ENCODE peak calls at places on chromosomes 3 and 15, in six cellular contexts. F is CD8-positive, alpha-beta T cell; C is HCT116; I is Peyer's patch; W is pancreas; G is HFF-Myc. K is an unnamed sample.
A peak's percentile ranks its signal among the peaks of the same experiment; 100 is the strongest.

GRCh38 chr3:65971281-65972252 is 67.2 kb downstream of the MAGI1 start:
- DNase-seq in F (no peak), C (no peak), I (no peak), W (no peak), G (no peak), K (no peak)

GRCh38 chr15:65377976-65378366 is at the start of gene IGDCC3:
- DNase-seq in F (no peak), C (no peak), I (no peak), W (no peak), G (no peak), K (no peak)

GRCh38 chr3:16936233-16936632 is 51.5 kb downstream of the PLCL2 start:
- DNase-seq in F (no peak), C (no peak), I (no peak), W (no peak), G (no peak), K (no peak)

GRCh38 chr15:67409175-67409574 is 111.8 kb upstream of the C15orf61 start:
- DNase-seq in F (no peak), C (no peak), I (no peak), W (no peak), G (no peak), K (peak; percentile 76)

GRCh38 chr3:42102569-42102968 is 11.4 kb downstream of the TRAK1 start:
- DNase-seq in F (no peak), C (no peak), I (no peak), W (no peak), G (no peak), K (no peak)

GRCh38 chr3:160956785-160957184 is 148.4 kb downstream of the B3GALNT1 start:
- DNase-seq in F (no peak), C (no peak), I (no peak), W (no peak), G (no peak), K (no peak)

GRCh38 chr15:73022156-73022555 is 30.1 kb upstream of the NEO1 start:
- DNase-seq in F (no peak), C (no peak), I (no peak), W (no peak), G (no peak), K (no peak)

GRCh38 chr15:38688761-38689160 is 124.1 kb upstream of the RASGRP1 start:
- DNase-seq in F (peak; percentile 66), C (no peak), I (no peak), W (no peak), G (no peak), K (no peak)

GRCh38 chr3:55485208-55485791 is 1.8 kb downstream of the WNT5A start:
- DNase-seq in F (no peak), C (no peak), I (peak; percentile 80), W (peak; percentile 92), G (no peak), K (no peak)

GRCh38 chr3:46098319-46098761 is 71.1 kb upstream of the XCR1 start:
- DNase-seq in F (peak; percentile 70), C (no peak), I (no peak), W (no peak), G (no peak), K (no peak)

GRCh38 chr3:94305835-94306685 is 243.2 kb downstream of the NSUN3 start:
- DNase-seq in F (no peak), C (no peak), I (no peak), W (no peak), G (no peak), K (no peak)

GRCh38 chr3:17800232-17800631 is 57.8 kb upstream of the TBC1D5 start:
- DNase-seq in F (no peak), C (no peak), I (no peak), W (no peak), G (no peak), K (no peak)

GRCh38 chr3:32705232-32705631 is 20.2 kb downstream of the CNOT10 start:
- DNase-seq in F (no peak), C (no peak), I (no peak), W (no peak), G (no peak), K (no peak)

GRCh38 chr3:175932586-175932985 is 1073.5 kb downstream of the NAALADL2 start:
- DNase-seq in F (no peak), C (no peak), I (no peak), W (no peak), G (no peak), K (no peak)

GRCh38 chr3:49813497-49814174 is at the start of gene UBA7:
- DNase-seq in F (peak; percentile 72), C (no peak), I (peak; percentile 66), W (no peak), G (peak; percentile 52), K (no peak)

GRCh38 chr3:172550347-172550943 is 27.2 kb upstream of the TNFSF10 start:
- DNase-seq in F (no peak), C (peak; percentile 69), I (no peak), W (no peak), G (peak; percentile 48), K (no peak)

GRCh38 chr3:169668957-169669681 is 5.6 kb upstream of the MECOM start:
- DNase-seq in F (no peak), C (peak; percentile 38), I (peak; percentile 82), W (peak; percentile 95), G (no peak), K (no peak)

GRCh38 chr15:67307156-67307555 is 52.6 kb downstream of the IQCH start:
- DNase-seq in F (no peak), C (no peak), I (no peak), W (no peak), G (peak; percentile 1), K (no peak)

GRCh38 chr3:116166121-116166520 is 279.2 kb downstream of the LSAMP start:
- DNase-seq in F (no peak), C (no peak), I (no peak), W (no peak), G (no peak), K (no peak)

GRCh38 chr3:190116551-190117067 is 4.1 kb downstream of the P3H2 start:
- DNase-seq in F (no peak), C (no peak), I (no peak), W (no peak), G (no peak), K (no peak)

DNA sequence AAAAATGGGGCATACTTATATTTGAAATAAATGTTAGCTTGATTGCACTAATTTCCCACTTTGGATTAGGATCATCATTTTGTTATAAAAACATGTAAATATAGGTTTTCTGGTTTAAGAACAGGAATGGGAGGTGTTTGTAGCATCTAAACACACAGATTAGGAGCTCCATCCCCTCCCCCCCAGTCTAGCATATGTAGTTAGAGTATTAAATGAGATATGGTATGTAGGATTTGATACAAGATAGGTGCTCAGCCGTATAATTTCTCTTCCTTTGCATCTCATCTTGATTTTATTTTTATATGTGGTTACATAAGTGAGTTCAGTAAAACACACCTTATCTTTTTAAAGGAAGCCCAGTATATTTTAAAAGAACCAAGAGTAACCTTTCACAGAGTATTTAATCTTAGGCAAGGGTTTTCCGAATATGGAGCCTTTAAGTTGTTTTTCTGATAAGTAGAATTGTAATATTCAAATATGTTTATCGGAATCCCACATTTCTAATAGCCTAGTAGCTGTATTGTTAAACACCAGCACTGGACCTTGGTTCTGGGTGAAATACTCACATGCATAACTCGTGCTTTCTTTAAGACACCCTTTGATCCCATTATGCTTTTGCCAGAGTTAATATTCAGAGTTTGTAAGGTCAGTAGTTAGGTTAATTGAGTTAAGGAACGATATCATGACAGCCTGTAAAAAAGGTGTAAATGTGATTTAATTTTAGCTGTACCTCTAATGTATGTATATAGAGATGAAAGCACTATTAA is 2.3 kb downstream of the SLC25A36 start:
- DNase-seq in F (no peak), C (no peak), I (no peak), W (no peak), G (no peak), K (no peak)
- H3K4me3 ChIP-seq in F (peak overlapping the region; percentile 13), C (no peak overlapping the region), I (no peak overlapping the region), W (peak overlapping the region; percentile 68), G (peak overlapping the region; percentile 90), K (peak overlapping the region; percentile 95)

DNA sequence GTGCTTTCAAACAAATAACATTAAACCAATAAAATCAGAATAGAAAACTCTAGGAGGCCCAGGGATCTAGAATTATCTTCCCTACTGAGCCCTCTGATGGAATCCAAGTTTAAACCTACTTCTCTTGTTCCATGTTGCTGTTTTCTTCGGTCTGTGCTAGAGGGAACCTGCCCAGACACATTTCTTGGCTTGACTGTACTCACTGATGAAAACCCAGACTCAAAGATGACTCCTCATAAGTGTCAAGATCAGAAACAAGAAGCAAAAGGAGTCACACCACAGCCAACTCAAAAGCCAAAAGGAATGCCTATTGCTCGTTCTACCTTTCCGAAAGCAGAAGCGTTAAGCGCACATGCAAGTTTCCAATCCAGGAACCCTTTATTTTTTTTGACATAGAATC is 31.6 kb downstream of the SCAP start:
- DNase-seq in F (no peak), C (no peak), I (no peak), W (no peak), G (no peak), K (no peak)
- H3K4me3 ChIP-seq in F (no peak overlapping the region), C (no peak overlapping the region), I (no peak overlapping the region), W (no peak overlapping the region), G (no peak overlapping the region), K (no peak overlapping the region)

DNA sequence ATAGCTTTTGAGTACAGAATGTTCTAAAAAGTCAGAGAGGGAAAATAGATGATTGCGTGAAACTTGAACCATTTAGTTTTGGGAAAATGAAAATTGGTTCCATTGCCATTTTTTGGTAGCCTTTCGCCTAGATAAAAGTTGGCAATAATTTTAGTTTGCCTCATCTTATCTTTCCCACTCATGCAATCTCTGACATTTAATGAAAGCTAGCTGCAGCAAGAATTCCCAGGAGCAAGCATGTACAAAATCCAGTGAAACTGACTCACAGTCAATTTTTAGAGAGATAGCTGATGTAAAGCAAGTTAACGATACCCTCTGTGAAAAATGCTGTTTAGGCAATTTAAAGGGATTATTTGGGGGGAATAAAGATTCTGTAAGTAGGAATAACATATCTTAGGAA is 797.4 kb downstream of the GRM7 start:
- DNase-seq in F (no peak), C (no peak), I (no peak), W (no peak), G (no peak), K (no peak)
- H3K4me3 ChIP-seq in F (no peak overlapping the region), C (no peak overlapping the region), I (no peak overlapping the region), W (no peak overlapping the region), G (no peak overlapping the region), K (no peak overlapping the region)

GRCh38 chr15:37105795-37106333 is 5.5 kb upstream of the MEIS2 start:
- DNase-seq in F (no peak), C (no peak), I (no peak), W (no peak), G (no peak), K (no peak)

GRCh38 chr15:37107071-37107753 is 6.9 kb upstream of the MEIS2 start:
- DNase-seq in F (no peak), C (no peak), I (no peak), W (no peak), G (no peak), K (no peak)

GRCh38 chr15:37107754-37108724 is 7.7 kb upstream of the MEIS2 start:
- DNase-seq in F (no peak), C (no peak), I (no peak), W (no peak), G (no peak), K (no peak)

GRCh38 chr15:37104413-37105392 is 4.4 kb upstream of the MEIS2 start:
- DNase-seq in F (no peak), C (no peak), I (no peak), W (no peak), G (no peak), K (no peak)

DNA sequence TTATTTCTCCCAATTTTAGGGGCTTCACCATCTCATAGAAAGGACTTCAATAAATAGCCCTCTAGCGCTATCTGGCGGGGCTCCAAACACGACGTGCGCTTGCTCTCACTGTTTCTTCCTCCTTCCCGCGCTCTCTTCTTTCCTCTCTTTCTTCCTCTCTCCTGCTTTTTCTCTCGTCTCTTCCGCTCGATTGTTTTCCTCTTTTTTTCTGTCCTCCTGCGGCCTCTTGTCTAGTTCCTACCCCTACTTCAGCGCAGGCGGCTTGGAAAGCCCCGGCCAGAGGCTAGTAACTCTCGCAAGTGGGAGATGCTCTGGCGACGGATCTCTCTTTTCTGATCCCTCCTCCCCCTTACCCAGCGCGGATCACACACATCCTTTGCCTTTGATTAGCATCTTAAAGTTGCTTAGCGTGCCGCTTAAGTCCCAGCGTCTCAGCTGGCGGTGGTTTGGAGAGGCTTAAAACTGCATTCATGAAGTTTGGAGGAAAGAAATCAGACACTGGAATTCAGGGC is 6.2 kb upstream of the MEIS2 start:
- DNase-seq in F (no peak), C (no peak), I (no peak), W (no peak), G (no peak), K (no peak)
- H3K4me3 ChIP-seq in F (no peak overlapping the region), C (no peak overlapping the region), I (no peak overlapping the region), W (no peak overlapping the region), G (peak overlapping the region; percentile 24), K (peak overlapping the region; percentile 13)